ENCODE peak calls at places on chromosomes 3 and 15, in six cellular contexts. C, B, D, L, G and E are unnamed samples.

GRCh38 chr3:139541156-139541897 is 1.8 kb upstream of the RBP1 start:
- DNase-seq in B (no peak), C (no peak), G (no peak), L (no peak), D (no peak), E (no peak)

GRCh38 chr15:43370310-43370974 is 401 bp downstream of the ZSCAN29 start:
- DNase-seq in G (no peak), D (no peak), L (no peak), C (peak), B (no peak), E (peak)

GRCh38 chr3:174536319-174536718 is 322.8 kb upstream of the NAALADL2 start:
- DNase-seq in D (peak), G (no peak), L (no peak), C (no peak), B (no peak), E (no peak)

GRCh38 chr15:39083213-39083612 is 497.7 kb upstream of the THBS1 start:
- DNase-seq in L (no peak), C (peak), B (no peak), G (no peak), D (no peak), E (no peak)

GRCh38 chr3:79844176-79844575 is 76.4 kb upstream of the ROBO1 start:
- DNase-seq in C (no peak), B (no peak), G (no peak), D (no peak), L (no peak), E (no peak)

GRCh38 chr3:120793601-120794000 is 51.1 kb downstream of the GTF2E1 start:
- DNase-seq in L (no peak), C (no peak), G (no peak), B (no peak), D (no peak), E (no peak)

GRCh38 chr15:63605816-63606215 is 8.6 kb downstream of the FBXL22 start:
- DNase-seq in G (no peak), C (no peak), D (no peak), B (no peak), L (no peak), E (no peak)

GRCh38 chr15:33064878-33065277 is 129.6 kb downstream of the FMN1 start:
- DNase-seq in G (no peak), B (no peak), L (no peak), C (peak), D (no peak), E (no peak)

GRCh38 chr15:82647045-82647834 is at the start of gene CPEB1:
- DNase-seq in D (no peak), L (peak), B (no peak), C (peak), G (no peak), E (peak)

GRCh38 chr15:76150508-76150907 is 90.7 kb downstream of the TMEM266 start:
- DNase-seq in D (no peak), L (no peak), C (no peak), G (no peak), B (no peak), E (no peak)

GRCh38 chr3:186287723-186288122 is 74.3 kb downstream of the DGKG start:
- DNase-seq in B (no peak), G (no peak), D (no peak), C (peak), L (no peak), E (no peak)

GRCh38 chr15:64892850-64893403 is 18.8 kb upstream of the ANKDD1A start:
- DNase-seq in L (no peak), B (no peak), D (no peak), C (no peak), G (no peak), E (no peak)

GRCh38 chr15:31456329-31457060 is 129.9 kb downstream of the KLF13 start:
- DNase-seq in C (no peak), D (no peak), G (no peak), L (no peak), B (no peak), E (no peak)

GRCh38 chr3:141546586-141546985 is 59.8 kb downstream of the RASA2 start:
- DNase-seq in C (no peak), D (no peak), B (no peak), G (no peak), L (no peak), E (no peak)

GRCh38 chr15:71443538-71443937 is 328.3 kb downstream of the THSD4 start:
- DNase-seq in C (no peak), D (peak), L (peak), B (peak), G (no peak), E (peak)

GRCh38 chr3:157156844-157157635 is 2.9 kb downstream of the CCNL1 start:
- DNase-seq in C (no peak), G (no peak), B (no peak), D (no peak), L (peak), E (no peak)

GRCh38 chr3:122415104-122415744 is 638 bp downstream of the WDR5B start:
- DNase-seq in C (peak), D (no peak), G (no peak), B (no peak), L (peak), E (peak)

GRCh38 chr3:49673131-49673714 is 928 bp upstream of the APEH start:
- DNase-seq in D (no peak), G (no peak), L (peak), B (no peak), C (peak), E (peak)

GRCh38 chr15:59688383-59688887 is 685 bp downstream of the BNIP2 start:
- DNase-seq in L (peak), D (no peak), C (peak), B (no peak), G (no peak), E (no peak)

GRCh38 chr15:70127288-70127746 is 29.6 kb upstream of the TLE3 start:
- DNase-seq in B (peak), G (no peak), L (peak), D (no peak), C (peak), E (peak)

GRCh38 chr3:35680866-35681650 is 41.7 kb downstream of the ARPP21 start:
- DNase-seq in L (no peak), B (no peak), C (no peak), D (no peak), G (no peak), E (no peak)

GRCh38 chr3:94183551-94183950 is 120.7 kb downstream of the NSUN3 start:
- DNase-seq in L (no peak), B (no peak), C (no peak), D (no peak), G (no peak), E (no peak)

GRCh38 chr3:148077318-148077923 is 620.3 kb upstream of the AGTR1 start:
- DNase-seq in B (no peak), D (peak), G (no peak), C (peak), L (peak), E (no peak)

GRCh38 chr15:31561156-31561555 is 234.5 kb downstream of the KLF13 start:
- DNase-seq in L (no peak), B (no peak), C (no peak), D (no peak), G (no peak), E (no peak)

GRCh38 chr3:172219750-172220149 is 180.4 kb downstream of the FNDC3B start:
- DNase-seq in D (no peak), L (no peak), G (no peak), C (no peak), B (no peak), E (no peak)

GRCh38 chr15:77187751-77188464 is 117.0 kb upstream of the TSPAN3 start:
- DNase-seq in L (no peak), C (peak), D (no peak), B (peak), G (no peak), E (no peak)

GRCh38 chr3:109729111-109729510 is 391.8 kb upstream of the DPPA4 start:
- DNase-seq in C (no peak), G (no peak), B (no peak), L (no peak), D (no peak), E (no peak)

GRCh38 chr3:141063831-141064230 is 12.7 kb downstream of the SPSB4 start:
- DNase-seq in D (no peak), G (no peak), C (no peak), L (no peak), B (no peak), E (no peak)

GRCh38 chr15:51600114-51600513 is 22.5 kb downstream of the DMXL2 start:
- DNase-seq in C (peak), B (no peak), D (no peak), L (no peak), G (no peak), E (no peak)